ENCODE peak calls at places on chromosomes 4 and X, in eight cellular contexts. Z, J, S, F, V, M, R and N are unnamed samples.

GRCh38 chr4:75623036-75623435 is 7.3 kb downstream of the CDKL2 start:
- DNase-seq in Z (no peak), J (no peak), S (no peak), F (no peak), V (no peak), M (no peak), R (no peak), N (no peak)

GRCh38 chr4:126794363-126794762 is 838.4 kb upstream of the INTU start:
- DNase-seq in Z (no peak), J (no peak), S (no peak), F (no peak), V (no peak), M (peak; percentile 79), R (peak; percentile 18), N (peak; percentile 38)

GRCh38 chrX:48890934-48891401 is 6.6 kb downstream of the TIMM17B start:
- DNase-seq in Z (no peak), J (peak; percentile 65), S (no peak), F (no peak), V (no peak), M (no peak), R (no peak), N (no peak)

GRCh38 chrX:65706041-65706828 is 38.8 kb downstream of the MSN start:
- DNase-seq in Z (peak; percentile 22), J (no peak), S (no peak), F (no peak), V (no peak), M (peak; percentile 62), R (peak; percentile 54), N (peak; percentile 90)

GRCh38 chr4:78032446-78032845 is 24.7 kb upstream of the FRAS1 start:
- DNase-seq in Z (no peak), J (peak; percentile 34), S (no peak), F (no peak), V (no peak), M (no peak), R (no peak), N (no peak)

GRCh38 chr4:85905761-85906160 is 430.8 kb downstream of the ARHGAP24 start:
- DNase-seq in Z (no peak), J (no peak), S (no peak), F (no peak), V (no peak), M (no peak), R (no peak), N (no peak)

GRCh38 chr4:38287090-38287843 is 327.1 kb downstream of the PTTG2 start:
- DNase-seq in Z (no peak), J (no peak), S (no peak), F (no peak), V (no peak), M (no peak), R (no peak), N (no peak)

GRCh38 chr4:129014566-129015509 is 78.5 kb downstream of the SCLT1 start:
- DNase-seq in Z (no peak), J (no peak), S (no peak), F (no peak), V (peak; percentile 42), M (no peak), R (no peak), N (no peak)

GRCh38 chrX:153593811-153594500 is 5.0 kb downstream of the CCNQ start:
- DNase-seq in Z (no peak), J (no peak), S (no peak), F (no peak), V (peak; percentile 51), M (no peak), R (no peak), N (no peak)

GRCh38 chrX:130756233-130756632 is 146.8 kb downstream of the ENOX2 start:
- DNase-seq in Z (no peak), J (no peak), S (no peak), F (no peak), V (no peak), M (no peak), R (no peak), N (no peak)

GRCh38 chr4:189656551-189657165 is 284.0 kb upstream of the FRG1 start:
- DNase-seq in Z (no peak), J (no peak), S (no peak), F (no peak), V (no peak), M (no peak), R (no peak), N (no peak)

GRCh38 chr4:31194823-31195222 is 474.7 kb downstream of the PCDH7 start:
- DNase-seq in Z (no peak), J (no peak), S (no peak), F (no peak), V (no peak), M (no peak), R (no peak), N (no peak)

GRCh38 chr4:71006203-71006907 is 12.9 kb downstream of the DCK start:
- DNase-seq in Z (no peak), J (no peak), S (no peak), F (no peak), V (no peak), M (no peak), R (no peak), N (no peak)
- H3K4me3 ChIP-seq in Z (no peak overlapping the region), J (no peak overlapping the region), S (no peak overlapping the region), F (no peak overlapping the region), V (peak overlapping the region; percentile 8), M (no peak overlapping the region), R (no peak overlapping the region), N (no peak overlapping the region)

GRCh38 chrX:134236690-134237362 is at the start of gene CCDC160:
- DNase-seq in Z (peak; percentile 54), J (peak; percentile 82), S (peak; percentile 19), F (peak; percentile 43), V (peak; percentile 81), M (peak; percentile 18), R (peak; percentile 23), N (no peak)

GRCh38 chrX:134239016-134239415 is 2.0 kb downstream of the CCDC160 start:
- DNase-seq in Z (no peak), J (no peak), S (no peak), F (no peak), V (no peak), M (no peak), R (no peak), N (no peak)

GRCh38 chrX:134240209-134240608 is 3.2 kb downstream of the CCDC160 start:
- DNase-seq in Z (no peak), J (no peak), S (no peak), F (no peak), V (no peak), M (no peak), R (no peak), N (no peak)

GRCh38 chrX:134235236-134235635 is 1.7 kb upstream of the CCDC160 start:
- DNase-seq in Z (no peak), J (no peak), S (no peak), F (no peak), V (no peak), M (no peak), R (no peak), N (no peak)

GRCh38 chrX:134237363-134237702 is 351 bp downstream of the CCDC160 start:
- DNase-seq in Z (no peak), J (no peak), S (no peak), F (no peak), V (no peak), M (no peak), R (no peak), N (no peak)
- TF ChIP-seq CTCF in Z (no peak), J (no peak), S (no peak), F (no peak), V (no peak), M (no peak), R (no peak), N (no peak)

GRCh38 chrX:40471965-40472648 is 108.7 kb upstream of the ATP6AP2 start:
- DNase-seq in Z (no peak), J (peak; percentile 38), S (no peak), F (peak; percentile 44), V (no peak), M (peak; percentile 85), R (peak; percentile 71), N (peak; percentile 89)

GRCh38 chrX:40476958-40477357 is 103.8 kb upstream of the ATP6AP2 start:
- DNase-seq in Z (no peak), J (no peak), S (no peak), F (no peak), V (no peak), M (no peak), R (no peak), N (no peak)

GRCh38 chrX:40470830-40471429 is 109.8 kb upstream of the ATP6AP2 start:
- DNase-seq in Z (no peak), J (no peak), S (no peak), F (no peak), V (no peak), M (no peak), R (no peak), N (no peak)

GRCh38 chrX:40474205-40474626 is 106.6 kb upstream of the ATP6AP2 start:
- DNase-seq in Z (no peak), J (peak; percentile 66), S (peak; percentile 68), F (no peak), V (no peak), M (no peak), R (peak; percentile 44), N (peak; percentile 5)

DNA sequence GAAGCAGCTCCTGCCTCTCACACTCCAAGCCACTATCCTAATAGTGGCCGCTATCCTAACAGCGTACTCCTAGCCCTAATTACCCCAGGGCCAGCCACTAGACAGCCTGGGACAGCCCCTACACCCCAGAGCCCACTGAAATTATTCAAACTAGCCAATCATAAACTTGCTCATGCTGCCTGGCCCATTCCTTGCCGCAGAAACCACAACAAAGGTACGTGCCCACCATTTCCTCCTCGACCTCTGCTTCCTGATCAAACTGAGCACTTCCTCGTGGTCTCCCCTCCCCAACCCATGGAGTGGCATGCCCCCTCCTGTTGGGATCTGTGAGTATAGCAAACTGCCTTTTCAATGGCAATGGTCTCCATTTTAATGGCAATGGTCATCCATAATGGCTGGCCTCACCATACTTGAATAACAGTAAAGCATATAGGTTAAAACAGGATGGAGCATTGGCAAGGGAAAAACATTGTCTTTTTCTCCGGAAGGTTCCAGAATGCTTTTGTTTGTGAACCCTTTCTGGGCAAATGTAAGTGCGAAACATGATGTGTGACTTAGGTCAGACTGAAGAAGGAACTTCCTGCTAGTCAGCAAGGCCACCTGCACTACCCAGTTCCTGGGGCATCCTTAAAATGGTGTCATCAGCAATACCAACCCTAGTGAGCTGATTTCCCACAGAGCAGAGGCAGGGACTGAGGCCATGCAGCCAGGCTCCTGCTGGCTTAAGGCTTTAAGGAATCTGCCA is 107.1 kb upstream of the ATP6AP2 start:
- DNase-seq in Z (no peak), J (no peak), S (no peak), F (no peak), V (no peak), M (no peak), R (no peak), N (no peak)
- H3K4me3 ChIP-seq in Z (no peak overlapping the region), J (no peak overlapping the region), S (no peak overlapping the region), F (no peak overlapping the region), V (no peak overlapping the region), M (no peak overlapping the region), R (no peak overlapping the region), N (no peak overlapping the region)

DNA sequence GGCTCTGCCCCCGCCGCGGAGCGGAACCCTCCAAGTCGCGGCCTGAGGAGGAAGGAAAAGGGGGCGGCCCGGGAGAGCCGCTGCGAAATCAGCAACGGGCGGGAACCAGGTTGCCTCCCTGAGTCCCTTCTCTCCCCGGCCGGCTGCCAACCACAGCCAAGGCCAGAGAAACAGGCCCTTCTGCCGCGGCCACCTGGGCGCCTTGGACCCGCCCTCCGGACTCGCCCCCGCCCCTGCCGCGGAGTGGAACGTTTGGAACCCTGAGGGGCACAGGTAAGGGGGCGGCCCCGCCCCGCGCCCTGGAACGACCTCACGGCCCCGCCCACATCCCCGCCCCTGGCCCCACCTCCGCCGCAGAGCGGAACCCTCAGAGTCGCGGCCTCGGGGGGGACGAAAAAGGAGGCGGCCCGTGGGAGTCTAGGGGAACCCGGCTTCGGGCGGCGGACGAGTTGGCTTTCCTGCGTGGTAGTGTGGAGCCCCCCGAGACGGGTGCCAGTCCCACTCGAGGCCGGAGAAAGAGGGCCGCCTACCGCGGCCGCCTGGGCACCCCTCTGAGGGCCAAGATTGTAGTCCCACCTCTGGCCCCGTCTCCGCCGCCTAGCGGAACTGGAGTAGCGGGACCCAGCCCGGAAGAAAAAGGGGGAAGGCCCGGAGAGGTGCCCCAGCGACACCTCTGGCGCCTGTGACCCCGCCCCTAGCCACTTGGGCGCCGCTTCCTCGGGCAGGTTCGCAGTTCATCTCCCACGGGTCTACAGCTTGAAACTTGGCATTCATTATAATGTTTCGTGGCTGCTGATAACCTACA is 669 bp upstream of the PHKA2 start:
- DNase-seq in Z (peak; percentile 82), J (peak; percentile 91), S (no peak), F (peak; percentile 89), V (peak; percentile 95), M (peak; percentile 65), R (peak; percentile 71), N (peak; percentile 65)
- TF ChIP-seq CTCF in Z (peak; percentile 36), J (peak; percentile 49), S (peak; percentile 3), F (peak; percentile 30), V (peak; percentile 78), M (peak; percentile 52), R (peak; percentile 45), N (peak; percentile 40)